ENCODE peak calls at places on chromosome 10, in nine cellular contexts. H is left colon, C is cardiac muscle cell, M is lower lobe of right lung, A is adrenal gland, D is chondrocyte, T is Daoy, P is D341Med, R is lower leg skin. Y is an unnamed sample.

GRCh38 chr10:82558208-82558607 is 683.2 kb downstream of the NRG3 start:
- DNase-seq in R (no peak), A (no peak), D (no peak), C (peak; percentile 2), P (no peak), T (no peak), M (no peak), H (no peak), Y (no peak)

GRCh38 chr10:7861509-7862120 is 43.3 kb downstream of the TAF3 start:
- DNase-seq in C (no peak), M (no peak), D (no peak), P (no peak), A (no peak), H (no peak), R (no peak), T (no peak), Y (no peak)

GRCh38 chr10:129446182-129446581 is 20.9 kb upstream of the MGMT start:
- DNase-seq in T (no peak), R (peak; percentile 57), H (no peak), C (no peak), P (no peak), D (no peak), M (no peak), A (no peak), Y (no peak)

GRCh38 chr10:15745748-15746147 is 26.0 kb upstream of the ITGA8 start:
- DNase-seq in P (no peak), A (no peak), H (no peak), D (no peak), M (no peak), T (no peak), R (no peak), C (peak; percentile 86), Y (no peak)

GRCh38 chr10:29996842-29997123 is 62.6 kb downstream of the JCAD start:
- DNase-seq in R (no peak), T (peak; percentile 9), A (no peak), H (no peak), M (no peak), D (no peak), P (no peak), C (no peak), Y (no peak)

GRCh38 chr10:127587668-127588395 is 38.7 kb downstream of the NPS start:
- DNase-seq in M (no peak), T (no peak), H (no peak), A (no peak), C (no peak), R (no peak), D (no peak), P (no peak), Y (no peak)

GRCh38 chr10:58516118-58516517 is 3.4 kb downstream of the BICC1 start:
- DNase-seq in H (no peak), P (no peak), M (no peak), R (no peak), A (no peak), T (no peak), C (peak; percentile 22), D (no peak), Y (no peak)

GRCh38 chr10:37448161-37448560 is 322.8 kb downstream of the ANKRD30A start:
- DNase-seq in M (no peak), P (no peak), H (no peak), T (no peak), C (no peak), R (peak; percentile 36), D (no peak), A (no peak), Y (no peak)

GRCh38 chr10:101672536-101672935 is 22.4 kb downstream of the FBXW4 start:
- DNase-seq in H (no peak), P (no peak), T (no peak), R (no peak), A (no peak), M (peak; percentile 58), C (no peak), D (no peak), Y (no peak)

GRCh38 chr10:78474743-78475142 is 441.1 kb downstream of the RPS24 start:
- DNase-seq in C (no peak), R (no peak), P (no peak), D (no peak), H (no peak), M (no peak), A (no peak), T (no peak), Y (no peak)

GRCh38 chr10:120966657-120967045 is 115.5 kb downstream of the WDR11 start:
- DNase-seq in R (no peak), C (no peak), P (no peak), A (no peak), M (no peak), T (no peak), D (no peak), H (no peak), Y (no peak)

GRCh38 chr10:124688889-124689670 is 55.1 kb downstream of the FAM53B start:
- DNase-seq in D (no peak), P (no peak), T (no peak), M (peak; percentile 14), R (no peak), H (no peak), A (no peak), C (no peak), Y (no peak)

GRCh38 chr10:72291019-72291532 is 17.4 kb downstream of the DDIT4 start:
- DNase-seq in H (no peak), C (no peak), M (no peak), R (no peak), D (no peak), T (no peak), A (no peak), P (no peak), Y (no peak)

GRCh38 chr10:124706876-124707516 is 37.2 kb downstream of the FAM53B start:
- DNase-seq in T (no peak), P (no peak), D (no peak), M (no peak), C (no peak), R (no peak), H (peak; percentile 18), A (no peak), Y (no peak)

GRCh38 chr10:31999836-32000235 is 56.4 kb downstream of the KIF5B start:
- DNase-seq in R (no peak), M (no peak), D (no peak), H (no peak), P (no peak), A (no peak), C (no peak), T (no peak), Y (no peak)

GRCh38 chr10:43210556-43210955 is 56.3 kb downstream of the RASGEF1A start:
- DNase-seq in M (peak; percentile 23), H (no peak), C (no peak), T (no peak), P (no peak), D (peak; percentile 67), R (peak; percentile 84), A (no peak), Y (no peak)

GRCh38 chr10:59907537-59907917 is 1.2 kb upstream of the CCDC6 start:
- DNase-seq in A (no peak), D (no peak), P (no peak), T (no peak), R (no peak), C (no peak), H (no peak), M (no peak), Y (no peak)

GRCh38 chr10:43123361-43124093 is 14.7 kb upstream of the CSGALNACT2 start:
- DNase-seq in M (no peak), D (no peak), C (no peak), A (peak; percentile 13), R (peak; percentile 53), T (no peak), H (peak; percentile 1), P (no peak), Y (no peak)

GRCh38 chr10:78356291-78356915 is 322.7 kb downstream of the RPS24 start:
- DNase-seq in R (no peak), A (no peak), M (no peak), C (no peak), P (no peak), T (no peak), H (no peak), D (no peak), Y (no peak)

GRCh38 chr10:71604324-71605018 is 115.1 kb downstream of the C10orf105 start:
- DNase-seq in H (peak; percentile 64), A (no peak), T (peak; percentile 27), R (no peak), P (no peak), M (no peak), C (peak; percentile 53), D (no peak), Y (no peak)

GRCh38 chr10:86684305-86684704 is 16.0 kb downstream of the LDB3 start:
- DNase-seq in A (peak; percentile 54), T (peak; percentile 34), M (no peak), D (no peak), P (peak; percentile 61), C (peak; percentile 41), R (no peak), H (no peak), Y (no peak)

GRCh38 chr10:84269773-84270172 is 24.9 kb downstream of the RGR start:
- DNase-seq in T (peak; percentile 60), A (no peak), R (peak; percentile 21), M (no peak), P (no peak), C (peak; percentile 36), H (no peak), D (no peak), Y (no peak)

GRCh38 chr10:89478739-89479116 is 56.7 kb downstream of the SLC16A12 start:
- DNase-seq in P (no peak), M (no peak), A (no peak), H (no peak), C (peak; percentile 70), D (no peak), R (no peak), T (no peak), Y (no peak)